ENCODE peak calls at places on chromosomes 3 and 15, in eight cellular contexts. L is neural progenitor cell, C is H1, Q is H9, M is fibroblast of lung, N is HCT116, A is neuronal stem cell, Z is IMR-90. U is an unnamed sample. For H3K4me1, the result is how much of the 10 kb centered on the place peaks cover.

GRCh38 chr15:56491110-56491722 is 26.3 kb upstream of the MNS1 start:
- DNase-seq in L (peak), N (peak), Z (peak), C (peak), M (peak), Q (peak), A (peak), U (peak)

GRCh38 chr3:171849632-171850323 is 6.6 kb downstream of the TMEM212 start:
- DNase-seq in Z (no peak), C (no peak), Q (no peak), M (no peak), N (no peak), A (no peak), L (no peak), U (no peak)

GRCh38 chr15:81825136-81825535 is 220.7 kb downstream of the MEX3B start:
- DNase-seq in L (no peak), M (no peak), C (no peak), N (no peak), A (no peak), Z (no peak), Q (no peak), U (no peak)

GRCh38 chr15:89492111-89492641 is 4.2 kb downstream of the RHCG start:
- DNase-seq in Q (peak), N (no peak), Z (no peak), M (no peak), L (peak), C (peak), A (no peak), U (no peak)

GRCh38 chr3:177567833-177568232 is 370.6 kb upstream of the TBL1XR1 start:
- DNase-seq in Q (no peak), M (peak), C (no peak), L (no peak), N (no peak), Z (no peak), A (no peak), U (no peak)

GRCh38 chr15:29570121-29570930 is 251.9 kb downstream of the TJP1 start:
- DNase-seq in L (peak), Z (no peak), C (peak), Q (no peak), M (peak), A (peak), N (no peak), U (peak)

GRCh38 chr3:138389144-138389601 is 40.8 kb downstream of the MRAS start:
- DNase-seq in A (no peak), Z (peak), Q (no peak), M (peak), L (no peak), C (no peak), N (no peak), U (no peak)

GRCh38 chr15:36415643-36416042 is 163.8 kb upstream of the CDIN1 start:
- DNase-seq in L (no peak), N (no peak), Z (peak), M (peak), C (no peak), Q (no peak), A (no peak), U (no peak)

GRCh38 chr3:39291903-39292329 is 12.1 kb upstream of the CX3CR1 start:
- DNase-seq in N (peak), C (peak), Q (peak), Z (peak), M (peak), A (peak), L (peak), U (peak)

GRCh38 chr3:126125781-126126251 is 41.9 kb upstream of the SLC41A3 start:
- DNase-seq in A (no peak), C (peak), N (no peak), Z (no peak), Q (peak), L (no peak), M (no peak), U (peak)

GRCh38 chr3:175386630-175387029 is 527.5 kb downstream of the NAALADL2 start:
- DNase-seq in C (no peak), N (no peak), A (no peak), Q (no peak), M (peak), L (no peak), Z (peak), U (no peak)

GRCh38 chr3:124886168-124887051 is 755 bp downstream of the ITGB5 start:
- DNase-seq in N (no peak), Q (peak), Z (peak), M (peak), C (peak), L (peak), A (peak), U (peak)

GRCh38 chr15:99098426-99098825 is 6.5 kb upstream of the SYNM start:
- DNase-seq in C (no peak), A (no peak), Z (no peak), Q (no peak), M (no peak), N (no peak), L (no peak), U (no peak)

GRCh38 chr3:71226565-71227281 is 356.8 kb downstream of the FOXP1 start:
- DNase-seq in L (no peak), M (peak), Z (peak), N (no peak), A (no peak), Q (no peak), C (no peak), U (no peak)

GRCh38 chr15:38701134-38701533 is 136.5 kb upstream of the RASGRP1 start:
- DNase-seq in M (no peak), Z (peak), Q (no peak), N (no peak), A (no peak), C (no peak), L (no peak), U (no peak)

GRCh38 chr3:138863776-138864113 is 29.0 kb upstream of the PIK3CB start:
- DNase-seq in M (no peak), C (no peak), L (no peak), Q (no peak), N (no peak), A (no peak), Z (no peak), U (no peak)

GRCh38 chr15:33119865-33120264 is 74.6 kb downstream of the FMN1 start:
- DNase-seq in N (no peak), Z (no peak), C (no peak), A (no peak), L (no peak), M (no peak), Q (no peak), U (no peak)

GRCh38 chr15:99651023-99651807 is 82.0 kb downstream of the LYSMD4 start:
- DNase-seq in M (peak), N (no peak), A (no peak), C (no peak), Q (no peak), L (no peak), Z (peak), U (no peak)

GRCh38 chr3:72538070-72538745 is 310.0 kb downstream of the SHQ1 start:
- DNase-seq in A (no peak), C (no peak), L (no peak), Q (no peak), Z (no peak), N (no peak), M (no peak), U (no peak)

GRCh38 chr3:20039082-20039764 is 1.0 kb upstream of the KAT2B start:
- DNase-seq in N (no peak), Z (no peak), L (peak), M (no peak), A (no peak), C (no peak), Q (no peak), U (no peak)

GRCh38 chr15:89433686-89434085 is 62.7 kb downstream of the RHCG start:
- DNase-seq in C (peak), Q (no peak), M (no peak), Z (no peak), A (no peak), N (no peak), L (no peak), U (no peak)

GRCh38 chr3:145013931-145014330 is 1042.3 kb downstream of the DIPK2A start:
- DNase-seq in A (no peak), N (no peak), C (no peak), M (peak), Q (no peak), Z (no peak), L (no peak), U (no peak)

GRCh38 chr15:31815411-31816155 is 214.7 kb upstream of the CHRNA7 start:
- DNase-seq in M (no peak), C (no peak), Z (no peak), A (no peak), N (no peak), L (no peak), Q (no peak), U (no peak)

GRCh38 chr15:72784233-72784876 is 797 bp upstream of the ADPGK start:
- DNase-seq in C (peak), N (peak), L (peak), M (peak), Q (no peak), Z (peak), A (peak), U (peak)

GRCh38 chr3:150414989-150415388 is 6.9 kb downstream of the TSC22D2 start:
- DNase-seq in Z (peak), L (no peak), C (no peak), M (peak), A (no peak), N (no peak), Q (no peak), U (no peak)

GRCh38 chr15:67901922-67902321 is 62.1 kb upstream of the RNU6-1 start:
- DNase-seq in C (no peak), M (no peak), N (no peak), Q (no peak), Z (no peak), L (no peak), A (no peak), U (no peak)

GRCh38 chr3:99505646-99506269 is 132.6 kb upstream of the COL8A1 start:
- DNase-seq in C (no peak), N (no peak), A (no peak), Z (peak), M (peak), L (no peak), Q (no peak), U (peak)

DNA sequence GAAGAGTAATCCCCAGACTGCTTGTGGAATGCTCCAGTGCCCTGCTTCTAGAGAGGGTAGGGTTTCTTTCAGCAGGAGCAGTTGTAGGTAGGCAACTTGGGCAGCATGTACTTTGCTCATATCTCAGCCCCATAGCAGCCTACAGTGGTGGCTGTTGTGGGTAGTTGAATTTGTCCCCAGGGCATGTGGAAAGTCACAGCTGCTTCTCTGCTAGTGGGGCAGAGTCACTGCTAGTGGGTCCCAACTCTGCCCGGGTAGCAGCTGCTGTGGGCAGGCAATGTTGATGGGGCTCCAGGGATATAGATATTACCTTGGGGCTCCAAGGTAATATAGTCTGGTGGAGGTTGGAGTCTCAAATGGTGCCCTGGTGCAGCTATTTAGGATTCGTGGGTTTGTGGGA is 174.5 kb downstream of the OTOL1 start:
- DNase-seq in N (no peak), A (no peak), Q (no peak), C (no peak), L (no peak), Z (no peak), M (no peak), U (no peak)
- H3K27ac ChIP-seq in N (no peak), A (no peak), Q (no peak), C (no peak), L (no peak), Z (no peak), M (no peak), U (no peak)

GRCh38 chr3:197674741-197675567 is 61.8 kb downstream of the RUBCN start:
- DNase-seq in L (no peak), Q (no peak), C (no peak), M (no peak), Z (no peak), A (no peak), N (no peak), U (no peak)

GRCh38 chr3:197675568-197675860 is 61.2 kb downstream of the RUBCN start:
- DNase-seq in Q (no peak), Z (no peak), M (no peak), C (no peak), N (no peak), A (no peak), L (no peak), U (no peak)

GRCh38 chr3:197667968-197668367 is 68.7 kb downstream of the RUBCN start:
- DNase-seq in M (no peak), N (no peak), Q (no peak), L (no peak), C (no peak), Z (no peak), A (no peak), U (no peak)

DNA sequence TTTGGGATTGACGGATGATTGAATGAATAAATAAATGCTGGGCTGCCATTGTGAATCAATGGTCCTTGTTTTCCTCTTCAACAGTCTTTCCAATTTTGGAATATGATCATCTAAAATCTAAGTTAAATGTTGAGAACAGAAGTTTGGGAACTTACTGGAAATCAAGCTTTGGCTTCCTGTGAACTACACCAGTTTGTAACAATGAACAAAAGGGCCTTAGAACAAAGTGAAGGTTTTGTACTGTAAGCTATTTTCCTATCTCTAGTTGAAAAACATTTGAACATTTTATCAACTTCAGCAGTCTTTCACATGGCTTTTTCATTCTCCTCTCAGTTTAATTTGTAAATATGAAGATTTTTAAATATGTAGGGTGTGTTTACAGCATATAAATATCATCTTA is 66.3 kb downstream of the RUBCN start:
- DNase-seq in C (no peak), N (no peak), M (no peak), A (no peak), L (no peak), Z (no peak), Q (no peak), U (no peak)
- H3K4me1 ChIP-seq in C (under half), N (under half), M (under half), A (under half), L (under half), Z (under half), Q (under half), U (under half)

DNA sequence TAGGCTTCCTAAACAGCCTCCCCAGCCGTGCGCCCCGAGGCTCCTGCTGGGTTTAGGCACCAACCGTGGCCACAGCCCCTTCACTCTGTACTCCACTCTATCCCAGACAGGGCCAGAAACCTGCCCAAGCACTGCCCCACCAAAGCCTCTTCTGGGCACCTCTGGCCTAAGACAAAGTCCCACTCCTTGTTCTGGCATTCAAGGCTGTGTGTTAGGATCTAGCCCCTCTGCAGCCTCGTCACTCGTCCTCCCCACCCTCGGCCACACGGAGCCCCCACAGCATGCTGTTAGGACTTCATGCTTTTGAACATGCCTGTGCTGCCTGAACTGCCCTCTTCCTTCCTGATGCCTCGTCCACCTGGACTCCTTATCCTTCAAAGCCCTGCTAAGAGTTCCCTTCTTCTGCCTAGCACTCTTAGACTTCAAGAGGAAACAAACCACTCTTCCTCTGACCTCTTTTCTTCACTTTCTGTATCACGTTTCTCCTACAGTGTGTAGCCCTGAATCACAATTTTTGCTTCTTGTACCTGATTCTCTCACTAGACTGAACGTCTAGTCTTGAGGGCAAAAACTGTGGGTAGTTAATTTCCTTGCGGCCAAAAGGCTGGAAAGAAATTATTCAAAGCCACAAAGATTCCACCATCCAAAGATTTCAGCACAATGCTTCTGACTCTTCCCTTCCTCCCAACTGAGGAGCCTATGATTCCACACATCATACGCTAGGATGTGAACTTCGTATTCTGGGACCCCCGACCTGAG is 28.6 kb downstream of the WNT7A start:
- DNase-seq in L (no peak), A (no peak), C (no peak), M (no peak), Z (no peak), Q (no peak), N (no peak), U (no peak)
- H3K9ac ChIP-seq in L (no peak), A (no peak), C (no peak), M (no peak), Z (no peak), Q (no peak), N (peak), U (no peak)

GRCh38 chr3:108472011-108472591 is 38.3 kb downstream of the MYH15 start:
- DNase-seq in L (no peak), N (peak), A (no peak), Q (no peak), Z (peak), M (peak), C (no peak), U (peak)
- H3K27ac ChIP-seq in L (no peak), N (peak), A (no peak), Q (no peak), Z (peak), M (peak), C (no peak), U (no peak)

GRCh38 chr3:152331975-152332374 is 63.2 kb downstream of the MBNL1 start:
- DNase-seq in A (no peak), M (no peak), N (no peak), Z (peak), C (no peak), Q (no peak), L (no peak), U (no peak)
- H3K4me1 ChIP-seq in A (under half), M (under half), N (half or more), Z (under half), C (under half), Q (under half), L (under half), U (under half)

DNA sequence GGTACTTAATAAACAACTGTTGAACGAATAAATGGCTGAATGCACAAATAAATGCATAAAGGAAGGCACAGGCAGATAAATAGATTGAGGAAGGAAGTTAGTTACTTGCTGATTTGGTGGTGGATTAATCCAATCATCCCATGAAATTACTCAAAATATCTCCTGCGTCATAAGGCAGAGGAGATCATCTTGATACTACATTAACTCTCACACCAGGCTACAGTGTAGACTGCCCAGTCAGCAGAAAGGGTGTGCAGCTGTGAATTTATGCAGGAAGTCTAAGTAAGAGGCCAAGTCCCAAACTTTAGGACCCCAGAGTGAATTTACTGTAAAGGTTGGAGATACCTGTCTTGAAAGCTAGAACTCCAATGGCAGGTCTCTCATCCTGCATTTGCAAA is 38.6 kb downstream of the PRICKLE2 start:
- DNase-seq in Z (no peak), M (no peak), A (no peak), N (no peak), C (no peak), L (no peak), Q (no peak), U (no peak)
- H3K9ac ChIP-seq in Z (peak), M (no peak), A (no peak), N (no peak), C (no peak), L (no peak), Q (no peak), U (no peak)

DNA sequence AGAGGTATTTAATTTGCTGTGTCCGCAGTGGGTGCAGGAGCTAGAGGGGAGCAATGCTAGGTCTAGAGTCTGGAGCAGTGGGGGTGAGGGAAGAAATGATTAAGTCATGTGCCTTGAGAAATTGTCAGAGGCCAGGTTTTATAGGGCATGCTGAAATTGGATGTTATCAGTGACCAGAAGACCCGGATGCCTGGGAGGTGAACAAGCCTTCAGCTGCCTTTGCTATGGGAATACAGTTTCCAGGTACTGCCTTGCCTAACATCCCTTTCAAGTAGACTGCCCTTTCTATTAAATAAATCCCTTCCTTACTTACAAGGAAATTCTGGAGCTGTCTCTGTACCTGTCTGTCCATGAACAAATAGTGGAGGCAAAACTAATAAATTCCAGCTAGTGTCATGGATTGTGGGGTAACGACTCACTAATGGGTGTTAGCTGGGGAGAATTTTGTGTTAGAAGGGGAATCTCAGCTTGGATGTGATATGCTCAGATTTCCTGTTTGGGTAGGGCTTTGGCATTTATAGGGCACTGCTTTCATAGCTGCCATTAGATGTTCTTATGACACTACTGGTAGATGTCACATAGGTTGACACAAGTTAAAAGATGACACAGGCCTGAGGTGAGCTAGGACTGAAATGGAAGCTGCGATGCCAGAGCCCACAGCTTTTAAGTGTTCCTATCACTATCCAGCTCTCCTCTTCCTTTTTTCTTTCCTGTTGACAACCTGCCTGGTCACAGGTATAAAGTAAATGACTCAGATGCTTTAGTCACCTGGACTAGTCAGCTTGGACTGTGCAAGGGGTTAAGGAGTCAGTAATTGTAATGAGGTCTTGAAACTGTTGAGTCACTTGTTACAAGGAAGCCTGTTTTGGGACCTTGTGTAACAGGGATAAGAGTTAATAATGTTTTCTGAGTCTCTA is 21.3 kb downstream of the CHD2 start:
- DNase-seq in C (no peak), Z (peak), N (peak), A (no peak), Q (no peak), M (peak), L (no peak), U (no peak)
- H3K27ac ChIP-seq in C (no peak), Z (no peak), N (peak), A (no peak), Q (no peak), M (peak), L (peak), U (peak)

U was measured in colonic mucosa.